ENCODE peak calls at places on chromosomes 7 and 10, in ten cellular contexts. L is mammary epithelial cell, V is fibroblast of lung, B is GM23338, C is PC-3, X is neural progenitor cell, T is IMR-90, O is SK-N-SH, Y is K562, W is A549. G is an unnamed sample.

GRCh38 chr7:104230606-104231005 is 22.8 kb upstream of the ORC5 start:
- DNase-seq in L (no peak), V (peak; percentile 65), B (no peak), C (no peak), X (no peak), T (peak; percentile 59), O (peak; percentile 15), Y (no peak), W (no peak), G (no peak)

GRCh38 chr10:4278161-4278560 is 493.2 kb upstream of the KLF6 start:
- DNase-seq in L (no peak), V (no peak), B (no peak), C (no peak), X (no peak), T (no peak), O (no peak), Y (no peak), W (no peak), G (no peak)

GRCh38 chr10:17643339-17643754 is 604 bp upstream of the STAM start:
- DNase-seq in L (peak; percentile 87), V (peak; percentile 84), B (peak; percentile 69), C (peak; percentile 61), X (peak; percentile 80), T (peak; percentile 78), O (peak; percentile 72), Y (no peak), W (peak; percentile 74), G (peak; percentile 91)

GRCh38 chr10:127939786-127940330 is 33.0 kb downstream of the PTPRE start:
- DNase-seq in L (peak; percentile 44), V (no peak), B (no peak), C (no peak), X (no peak), T (no peak), O (no peak), Y (no peak), W (no peak), G (no peak)

GRCh38 chr10:124480860-124481259 is 19.2 kb downstream of the LHPP start:
- DNase-seq in L (no peak), V (no peak), B (no peak), C (no peak), X (no peak), T (no peak), O (no peak), Y (no peak), W (no peak), G (no peak)

GRCh38 chr10:60998932-60999331 is 54.9 kb upstream of the RHOBTB1 start:
- DNase-seq in L (no peak), V (no peak), B (no peak), C (no peak), X (no peak), T (no peak), O (no peak), Y (no peak), W (no peak), G (no peak)

GRCh38 chr7:35021445-35021844 is 15.8 kb downstream of the DPY19L1 start:
- DNase-seq in L (no peak), V (no peak), B (no peak), C (no peak), X (no peak), T (peak; percentile 39), O (no peak), Y (no peak), W (no peak), G (no peak)

GRCh38 chr10:128078136-128078969 is 47.9 kb downstream of the MKI67 start:
- DNase-seq in L (no peak), V (peak; percentile 13), B (peak; percentile 77), C (peak; percentile 60), X (peak; percentile 63), T (peak; percentile 37), O (peak; percentile 86), Y (peak; percentile 48), W (peak; percentile 76), G (no peak)

GRCh38 chr7:115680921-115681320 is 349.6 kb downstream of the TFEC start:
- DNase-seq in L (no peak), V (no peak), B (peak; percentile 17), C (no peak), X (peak; percentile 33), T (no peak), O (no peak), Y (no peak), W (no peak), G (no peak)

GRCh38 chr7:115682507-115682906 is 348.1 kb downstream of the TFEC start:
- DNase-seq in L (no peak), V (no peak), B (no peak), C (no peak), X (no peak), T (no peak), O (no peak), Y (no peak), W (no peak), G (no peak)

GRCh38 chr7:115678049-115678982 is 352.2 kb downstream of the TFEC start:
- DNase-seq in L (no peak), V (peak; percentile 25), B (no peak), C (peak; percentile 65), X (no peak), T (peak; percentile 74), O (no peak), Y (no peak), W (no peak), G (no peak)

GRCh38 chr7:115679423-115679822 is 351.1 kb downstream of the TFEC start:
- DNase-seq in L (no peak), V (no peak), B (no peak), C (no peak), X (no peak), T (no peak), O (no peak), Y (no peak), W (no peak), G (no peak)

GRCh38 chr7:115679976-115680375 is 350.6 kb downstream of the TFEC start:
- DNase-seq in L (peak; percentile 29), V (peak; percentile 44), B (peak; percentile 82), C (peak; percentile 61), X (peak; percentile 72), T (peak; percentile 59), O (peak; percentile 4), Y (no peak), W (no peak), G (no peak)
- TF ChIP-seq CTCF in L (peak; percentile 68), V (peak; percentile 48), B (peak; percentile 75), C (peak; percentile 70), X (peak; percentile 61), T (peak; percentile 53), O (peak; percentile 69), Y (no peak), W (peak; percentile 49), G (peak; percentile 68)

GRCh38 chr7:539731-540411 is 20.2 kb upstream of the PDGFA start:
- DNase-seq in L (peak; percentile 97), V (peak; percentile 83), B (no peak), C (peak; percentile 97), X (no peak), T (peak; percentile 49), O (no peak), Y (peak; percentile 57), W (peak; percentile 96), G (no peak)

GRCh38 chr7:537911-538634 is 18.4 kb upstream of the PDGFA start:
- DNase-seq in L (peak; percentile 87), V (peak; percentile 93), B (peak; percentile 44), C (peak; percentile 92), X (no peak), T (peak; percentile 89), O (peak; percentile 71), Y (no peak), W (peak; percentile 96), G (peak; percentile 100)

GRCh38 chr7:540997-541396 is 21.4 kb upstream of the PDGFA start:
- DNase-seq in L (no peak), V (no peak), B (no peak), C (no peak), X (no peak), T (no peak), O (no peak), Y (no peak), W (no peak), G (no peak)

GRCh38 chr7:540579-540978 is 20.9 kb upstream of the PDGFA start:
- DNase-seq in L (no peak), V (no peak), B (no peak), C (no peak), X (no peak), T (no peak), O (no peak), Y (no peak), W (no peak), G (no peak)

GRCh38 chr7:538764-539685 is 19.4 kb upstream of the PDGFA start:
- DNase-seq in L (peak; percentile 85), V (peak; percentile 45), B (peak; percentile 39), C (peak; percentile 70), X (no peak), T (no peak), O (no peak), Y (no peak), W (no peak), G (no peak)
- H3K4me2 ChIP-seq in L (peak overlapping the region; percentile 98), V (no peak overlapping the region), B (no peak overlapping the region), C (peak overlapping the region; percentile 83), X (no peak overlapping the region), T (no peak overlapping the region), O (peak overlapping the region; percentile 79), Y (no peak overlapping the region), W (peak overlapping the region; percentile 94), G (peak overlapping the region; percentile 3)

DNA sequence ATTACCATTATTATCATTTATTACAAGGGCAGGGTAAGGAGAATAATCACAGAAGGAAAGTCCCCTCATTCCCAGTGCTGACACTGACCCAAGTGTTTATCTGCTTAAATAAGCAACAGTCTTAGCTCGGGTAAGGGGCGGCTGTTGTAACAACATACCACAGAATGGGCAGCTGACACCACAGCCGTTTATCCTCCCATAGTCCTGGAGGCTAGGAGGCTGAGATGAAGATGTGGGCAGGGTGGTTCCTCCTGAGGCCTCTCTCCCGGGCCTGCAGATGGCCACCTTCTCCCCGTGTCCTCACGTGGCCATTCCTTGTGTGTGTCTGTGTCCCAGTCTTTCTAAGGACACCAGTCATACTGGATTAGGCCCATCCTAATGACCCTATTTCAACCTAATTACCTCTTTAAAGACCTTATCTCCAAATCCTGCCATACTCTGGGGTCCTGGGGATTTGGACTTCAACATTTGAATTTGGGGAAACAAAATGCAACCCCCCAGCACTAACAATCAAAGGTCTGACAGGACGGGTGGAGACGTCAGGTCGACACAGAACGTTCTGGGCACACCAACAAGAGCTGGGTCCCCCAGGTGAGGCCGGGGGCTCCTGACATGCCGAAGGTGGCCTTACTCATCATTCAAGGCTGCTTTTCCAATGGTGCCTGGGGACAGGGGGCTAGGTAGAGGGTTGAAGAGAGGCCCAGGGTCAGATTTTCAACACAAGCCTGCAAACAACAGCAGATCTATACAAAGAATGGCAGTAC is 93.5 kb downstream of the TNS3 start:
- DNase-seq in L (no peak), V (peak; percentile 35), B (no peak), C (no peak), X (peak; percentile 47), T (peak; percentile 65), O (no peak), Y (no peak), W (no peak), G (no peak)
- H3K27ac ChIP-seq in L (no peak overlapping the region), V (no peak overlapping the region), B (no peak overlapping the region), C (no peak overlapping the region), X (peak overlapping the region; percentile 99), T (no peak overlapping the region), O (no peak overlapping the region), Y (no peak overlapping the region), W (peak overlapping the region; percentile 20), G (no peak overlapping the region)

DNA sequence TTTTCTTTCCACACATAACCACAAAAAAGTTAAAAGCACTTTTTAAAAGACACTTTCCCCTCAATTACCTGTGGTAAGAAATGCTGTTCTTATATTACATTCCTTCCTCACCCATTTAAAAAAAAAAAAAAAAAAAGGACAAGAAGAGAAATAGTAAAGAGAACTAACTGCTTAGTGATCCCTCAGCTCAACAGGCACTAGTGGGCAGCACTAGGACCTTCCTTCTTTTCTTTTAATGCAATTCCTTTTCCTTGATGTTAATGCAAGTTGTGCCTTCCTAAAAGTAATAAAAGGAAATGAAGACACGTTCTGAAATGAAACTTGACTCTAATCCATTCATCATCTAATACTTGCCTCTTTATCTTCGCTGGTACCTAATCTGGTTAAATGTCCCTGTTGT is 189.6 kb downstream of the TCF7L2 start:
- DNase-seq in L (no peak), V (peak; percentile 27), B (no peak), C (no peak), X (no peak), T (peak; percentile 32), O (peak; percentile 37), Y (no peak), W (no peak), G (no peak)
- TF ChIP-seq CTCF in L (peak; percentile 21), V (peak; percentile 48), B (peak; percentile 45), C (peak; percentile 44), X (peak; percentile 44), T (peak; percentile 38), O (peak; percentile 54), Y (no peak), W (peak; percentile 27), G (peak; percentile 48)

G was measured in osteoblast.